ENCODE peak calls at places on chromosomes 12 and 14, in nine cellular contexts. One of them, this sample, is unnamed.

GRCh38 chr12:8156845-8157244 is at the start of gene ZNF705A:
- DNase-seq in foreskin keratinocyte: peak; percentile 63
- DNase-seq in heart left ventricle: no peak
- DNase-seq in CD8-positive, alpha-beta T cell: no peak
- DNase-seq in lung: no peak
- DNase-seq in prostate gland: no peak
- DNase-seq in CD4-positive, CD25-positive, alpha-beta regulatory T cell: no peak
- DNase-seq in A549: peak; percentile 18
- DNase-seq in naive thymus-derived CD4-positive, alpha-beta T cell: no peak
- DNase-seq in this sample: no peak

GRCh38 chr12:109463776-109464175 is 13.3 kb downstream of the KCTD10 start:
- DNase-seq in foreskin keratinocyte: no peak
- DNase-seq in heart left ventricle: no peak
- DNase-seq in CD8-positive, alpha-beta T cell: no peak
- DNase-seq in lung: no peak
- DNase-seq in prostate gland: no peak
- DNase-seq in CD4-positive, CD25-positive, alpha-beta regulatory T cell: no peak
- DNase-seq in A549: no peak
- DNase-seq in naive thymus-derived CD4-positive, alpha-beta T cell: no peak
- DNase-seq in this sample: no peak

GRCh38 chr12:91817512-91817911 is 328.1 kb downstream of the BTG1 start:
- DNase-seq in foreskin keratinocyte: no peak
- DNase-seq in heart left ventricle: no peak
- DNase-seq in CD8-positive, alpha-beta T cell: no peak
- DNase-seq in lung: no peak
- DNase-seq in prostate gland: peak; percentile 54
- DNase-seq in CD4-positive, CD25-positive, alpha-beta regulatory T cell: no peak
- DNase-seq in A549: no peak
- DNase-seq in naive thymus-derived CD4-positive, alpha-beta T cell: no peak
- DNase-seq in this sample: no peak

GRCh38 chr14:68306934-68307758 is 485.7 kb downstream of the ZFP36L1 start:
- DNase-seq in foreskin keratinocyte: no peak
- DNase-seq in heart left ventricle: no peak
- DNase-seq in CD8-positive, alpha-beta T cell: no peak
- DNase-seq in lung: no peak
- DNase-seq in prostate gland: peak; percentile 88
- DNase-seq in CD4-positive, CD25-positive, alpha-beta regulatory T cell: no peak
- DNase-seq in A549: no peak
- DNase-seq in naive thymus-derived CD4-positive, alpha-beta T cell: no peak
- DNase-seq in this sample: peak; percentile 74

GRCh38 chr14:95815226-95815690 is 61.4 kb upstream of the TUNAR start:
- DNase-seq in foreskin keratinocyte: no peak
- DNase-seq in heart left ventricle: no peak
- DNase-seq in CD8-positive, alpha-beta T cell: peak; percentile 23
- DNase-seq in lung: peak; percentile 16
- DNase-seq in prostate gland: no peak
- DNase-seq in CD4-positive, CD25-positive, alpha-beta regulatory T cell: no peak
- DNase-seq in A549: no peak
- DNase-seq in naive thymus-derived CD4-positive, alpha-beta T cell: no peak
- DNase-seq in this sample: no peak

GRCh38 chr14:100297320-100298300 is 8.6 kb downstream of the SLC25A29 start:
- DNase-seq in foreskin keratinocyte: no peak
- DNase-seq in heart left ventricle: peak; percentile 92
- DNase-seq in CD8-positive, alpha-beta T cell: no peak
- DNase-seq in lung: peak; percentile 70
- DNase-seq in prostate gland: peak; percentile 84
- DNase-seq in CD4-positive, CD25-positive, alpha-beta regulatory T cell: no peak
- DNase-seq in A549: no peak
- DNase-seq in naive thymus-derived CD4-positive, alpha-beta T cell: no peak
- DNase-seq in this sample: peak; percentile 65

GRCh38 chr14:73723799-73724621 is 9.8 kb upstream of the PNMA1 start:
- DNase-seq in foreskin keratinocyte: no peak
- DNase-seq in heart left ventricle: peak; percentile 84
- DNase-seq in CD8-positive, alpha-beta T cell: no peak
- DNase-seq in lung: peak; percentile 78
- DNase-seq in prostate gland: peak; percentile 47
- DNase-seq in CD4-positive, CD25-positive, alpha-beta regulatory T cell: no peak
- DNase-seq in A549: peak; percentile 74
- DNase-seq in naive thymus-derived CD4-positive, alpha-beta T cell: no peak
- DNase-seq in this sample: peak; percentile 47

GRCh38 chr12:109899783-109900751 is at the start of gene TCHP:
- DNase-seq in foreskin keratinocyte: peak; percentile 61
- DNase-seq in heart left ventricle: peak; percentile 90
- DNase-seq in CD8-positive, alpha-beta T cell: peak; percentile 83
- DNase-seq in lung: peak; percentile 86
- DNase-seq in prostate gland: peak; percentile 84
- DNase-seq in CD4-positive, CD25-positive, alpha-beta regulatory T cell: peak; percentile 45
- DNase-seq in A549: peak; percentile 90
- DNase-seq in naive thymus-derived CD4-positive, alpha-beta T cell: peak; percentile 79
- DNase-seq in this sample: peak; percentile 91

GRCh38 chr12:130097798-130098255 is 64.4 kb upstream of the FZD10 start:
- DNase-seq in foreskin keratinocyte: peak; percentile 97
- DNase-seq in heart left ventricle: no peak
- DNase-seq in CD8-positive, alpha-beta T cell: no peak
- DNase-seq in lung: no peak
- DNase-seq in prostate gland: peak; percentile 73
- DNase-seq in CD4-positive, CD25-positive, alpha-beta regulatory T cell: no peak
- DNase-seq in A549: no peak
- DNase-seq in naive thymus-derived CD4-positive, alpha-beta T cell: no peak
- DNase-seq in this sample: no peak

GRCh38 chr12:4032906-4033628 is 159.9 kb upstream of the PARP11 start:
- DNase-seq in foreskin keratinocyte: peak; percentile 37
- DNase-seq in heart left ventricle: no peak
- DNase-seq in CD8-positive, alpha-beta T cell: no peak
- DNase-seq in lung: no peak
- DNase-seq in prostate gland: no peak
- DNase-seq in CD4-positive, CD25-positive, alpha-beta regulatory T cell: no peak
- DNase-seq in A549: no peak
- DNase-seq in naive thymus-derived CD4-positive, alpha-beta T cell: no peak
- DNase-seq in this sample: no peak

GRCh38 chr12:4034926-4035325 is 161.7 kb upstream of the PARP11 start:
- DNase-seq in foreskin keratinocyte: no peak
- DNase-seq in heart left ventricle: no peak
- DNase-seq in CD8-positive, alpha-beta T cell: no peak
- DNase-seq in lung: no peak
- DNase-seq in prostate gland: no peak
- DNase-seq in CD4-positive, CD25-positive, alpha-beta regulatory T cell: no peak
- DNase-seq in A549: no peak
- DNase-seq in naive thymus-derived CD4-positive, alpha-beta T cell: no peak
- DNase-seq in this sample: no peak

GRCh38 chr12:4030938-4031702 is 157.9 kb upstream of the PARP11 start:
- DNase-seq in foreskin keratinocyte: peak; percentile 96
- DNase-seq in heart left ventricle: peak; percentile 90
- DNase-seq in CD8-positive, alpha-beta T cell: peak; percentile 85
- DNase-seq in lung: peak; percentile 92
- DNase-seq in prostate gland: peak; percentile 90
- DNase-seq in CD4-positive, CD25-positive, alpha-beta regulatory T cell: peak; percentile 65
- DNase-seq in A549: peak; percentile 95
- DNase-seq in naive thymus-derived CD4-positive, alpha-beta T cell: peak; percentile 76
- DNase-seq in this sample: peak; percentile 90

GRCh38 chr12:4027412-4027811 is 154.2 kb upstream of the PARP11 start:
- DNase-seq in foreskin keratinocyte: no peak
- DNase-seq in heart left ventricle: no peak
- DNase-seq in CD8-positive, alpha-beta T cell: peak; percentile 74
- DNase-seq in lung: no peak
- DNase-seq in prostate gland: no peak
- DNase-seq in CD4-positive, CD25-positive, alpha-beta regulatory T cell: peak; percentile 15
- DNase-seq in A549: no peak
- DNase-seq in naive thymus-derived CD4-positive, alpha-beta T cell: peak; percentile 68
- DNase-seq in this sample: no peak

DNA sequence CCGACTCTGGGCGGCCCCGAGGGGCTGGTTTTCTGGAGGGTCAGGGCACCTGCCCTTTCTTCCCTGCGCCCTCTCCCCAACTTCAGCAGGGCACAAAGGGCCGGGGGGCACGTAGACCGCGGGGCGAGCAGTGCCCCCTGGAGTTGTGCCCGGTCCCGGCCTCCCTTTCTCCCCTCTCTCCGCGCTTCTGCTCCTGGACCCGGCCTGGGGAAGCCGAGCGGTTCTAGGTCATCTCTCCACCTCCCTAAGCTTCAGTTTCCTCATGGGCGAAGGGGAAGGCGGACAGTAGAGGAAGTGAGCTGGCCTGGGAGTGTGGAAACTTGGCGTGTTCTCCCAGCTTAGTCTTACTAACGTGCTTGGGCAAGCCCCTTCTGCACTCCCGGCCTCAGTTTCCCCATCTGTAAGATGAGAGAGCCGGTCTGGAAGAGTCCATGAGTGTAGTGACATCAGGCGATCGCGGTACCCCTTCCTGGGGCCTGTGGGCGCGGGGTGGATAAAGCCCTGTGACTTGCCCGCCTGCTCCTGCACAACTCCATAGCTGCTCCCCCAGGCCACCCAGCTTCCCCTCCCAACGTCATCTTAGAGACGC is 158.6 kb upstream of the PARP11 start:
- DNase-seq in foreskin keratinocyte: peak; percentile 58
- DNase-seq in heart left ventricle: no peak
- DNase-seq in CD8-positive, alpha-beta T cell: no peak
- DNase-seq in lung: peak; percentile 38
- DNase-seq in prostate gland: peak; percentile 8
- DNase-seq in CD4-positive, CD25-positive, alpha-beta regulatory T cell: no peak
- DNase-seq in A549: peak; percentile 15
- DNase-seq in naive thymus-derived CD4-positive, alpha-beta T cell: no peak
- DNase-seq in this sample: peak; percentile 29
- H3K4me1 ChIP-seq in foreskin keratinocyte: peaks cover 12% of the 10 kb centered on the region
- H3K4me1 ChIP-seq in heart left ventricle: peaks cover 6% of the 10 kb centered on the region
- H3K4me1 ChIP-seq in CD8-positive, alpha-beta T cell: peaks cover 32% of the 10 kb centered on the region
- H3K4me1 ChIP-seq in lung: peaks cover 14% of the 10 kb centered on the region
- H3K4me1 ChIP-seq in prostate gland: no peaks in the 10 kb centered on the region
- H3K4me1 ChIP-seq in CD4-positive, CD25-positive, alpha-beta regulatory T cell: peaks cover 24% of the 10 kb centered on the region
- H3K4me1 ChIP-seq in A549: peaks cover 21% of the 10 kb centered on the region
- H3K4me1 ChIP-seq in naive thymus-derived CD4-positive, alpha-beta T cell: peaks cover 33% of the 10 kb centered on the region
- H3K4me1 ChIP-seq in this sample: no peaks in the 10 kb centered on the region

GRCh38 chr14:104697892-104698583 is 8.6 kb downstream of the INF2 start:
- DNase-seq in foreskin keratinocyte: no peak
- DNase-seq in heart left ventricle: no peak
- DNase-seq in CD8-positive, alpha-beta T cell: no peak
- DNase-seq in lung: no peak
- DNase-seq in prostate gland: no peak
- DNase-seq in CD4-positive, CD25-positive, alpha-beta regulatory T cell: no peak
- DNase-seq in A549: no peak
- DNase-seq in naive thymus-derived CD4-positive, alpha-beta T cell: no peak
- DNase-seq in this sample: no peak
- H3K4me1 ChIP-seq in foreskin keratinocyte: peaks cover 4% of the 10 kb centered on the region
- H3K4me1 ChIP-seq in heart left ventricle: peaks cover 64% of the 10 kb centered on the region
- H3K4me1 ChIP-seq in CD8-positive, alpha-beta T cell: peaks cover 35% of the 10 kb centered on the region
- H3K4me1 ChIP-seq in lung: peaks cover 50% of the 10 kb centered on the region
- H3K4me1 ChIP-seq in prostate gland: no peaks in the 10 kb centered on the region
- H3K4me1 ChIP-seq in CD4-positive, CD25-positive, alpha-beta regulatory T cell: peaks cover 34% of the 10 kb centered on the region
- H3K4me1 ChIP-seq in A549: peaks cover 70% of the 10 kb centered on the region
- H3K4me1 ChIP-seq in naive thymus-derived CD4-positive, alpha-beta T cell: peaks cover 29% of the 10 kb centered on the region
- H3K4me1 ChIP-seq in this sample: no peaks in the 10 kb centered on the region

GRCh38 chr12:20588057-20588456 is 107.1 kb upstream of the SLCO1C1 start:
- DNase-seq in foreskin keratinocyte: no peak
- DNase-seq in heart left ventricle: no peak
- DNase-seq in CD8-positive, alpha-beta T cell: no peak
- DNase-seq in lung: no peak
- DNase-seq in prostate gland: no peak
- DNase-seq in CD4-positive, CD25-positive, alpha-beta regulatory T cell: no peak
- DNase-seq in A549: no peak
- DNase-seq in naive thymus-derived CD4-positive, alpha-beta T cell: no peak
- DNase-seq in this sample: no peak
- H3K4me1 ChIP-seq in foreskin keratinocyte: no peaks in the 10 kb centered on the region
- H3K4me1 ChIP-seq in heart left ventricle: peaks cover 5% of the 10 kb centered on the region
- H3K4me1 ChIP-seq in CD8-positive, alpha-beta T cell: no peaks in the 10 kb centered on the region
- H3K4me1 ChIP-seq in lung: peaks cover 1% of the 10 kb centered on the region
- H3K4me1 ChIP-seq in prostate gland: no peaks in the 10 kb centered on the region
- H3K4me1 ChIP-seq in CD4-positive, CD25-positive, alpha-beta regulatory T cell: no peaks in the 10 kb centered on the region
- H3K4me1 ChIP-seq in A549: peaks cover 9% of the 10 kb centered on the region
- H3K4me1 ChIP-seq in naive thymus-derived CD4-positive, alpha-beta T cell: no peaks in the 10 kb centered on the region
- H3K4me1 ChIP-seq in this sample: no peaks in the 10 kb centered on the region

GRCh38 chr14:75875958-75876357 is 105.8 kb downstream of the TGFB3 start:
- DNase-seq in foreskin keratinocyte: no peak
- DNase-seq in heart left ventricle: no peak
- DNase-seq in CD8-positive, alpha-beta T cell: no peak
- DNase-seq in lung: no peak
- DNase-seq in prostate gland: no peak
- DNase-seq in CD4-positive, CD25-positive, alpha-beta regulatory T cell: no peak
- DNase-seq in A549: no peak
- DNase-seq in naive thymus-derived CD4-positive, alpha-beta T cell: no peak
- DNase-seq in this sample: no peak
- H3K4me1 ChIP-seq in foreskin keratinocyte: peaks cover 18% of the 10 kb centered on the region
- H3K4me1 ChIP-seq in heart left ventricle: no peaks in the 10 kb centered on the region
- H3K4me1 ChIP-seq in CD8-positive, alpha-beta T cell: no peaks in the 10 kb centered on the region
- H3K4me1 ChIP-seq in lung: peaks cover 2% of the 10 kb centered on the region
- H3K4me1 ChIP-seq in prostate gland: no peaks in the 10 kb centered on the region
- H3K4me1 ChIP-seq in CD4-positive, CD25-positive, alpha-beta regulatory T cell: no peaks in the 10 kb centered on the region
- H3K4me1 ChIP-seq in A549: peaks cover 17% of the 10 kb centered on the region
- H3K4me1 ChIP-seq in naive thymus-derived CD4-positive, alpha-beta T cell: no peaks in the 10 kb centered on the region
- H3K4me1 ChIP-seq in this sample: no peaks in the 10 kb centered on the region

GRCh38 chr12:10147714-10148403 is 17.9 kb upstream of the CLEC7A start:
- DNase-seq in foreskin keratinocyte: no peak
- DNase-seq in heart left ventricle: no peak
- DNase-seq in CD8-positive, alpha-beta T cell: no peak
- DNase-seq in lung: no peak
- DNase-seq in prostate gland: no peak
- DNase-seq in CD4-positive, CD25-positive, alpha-beta regulatory T cell: no peak
- DNase-seq in A549: no peak
- DNase-seq in naive thymus-derived CD4-positive, alpha-beta T cell: no peak
- DNase-seq in this sample: no peak
- H3K4me1 ChIP-seq in foreskin keratinocyte: no peaks in the 10 kb centered on the region
- H3K4me1 ChIP-seq in heart left ventricle: peaks cover under 1% of the 10 kb centered on the region
- H3K4me1 ChIP-seq in CD8-positive, alpha-beta T cell: no peaks in the 10 kb centered on the region
- H3K4me1 ChIP-seq in lung: no peaks in the 10 kb centered on the region
- H3K4me1 ChIP-seq in prostate gland: no peaks in the 10 kb centered on the region
- H3K4me1 ChIP-seq in CD4-positive, CD25-positive, alpha-beta regulatory T cell: no peaks in the 10 kb centered on the region
- H3K4me1 ChIP-seq in A549: no peaks in the 10 kb centered on the region
- H3K4me1 ChIP-seq in naive thymus-derived CD4-positive, alpha-beta T cell: no peaks in the 10 kb centered on the region
- H3K4me1 ChIP-seq in this sample: no peaks in the 10 kb centered on the region

DNA sequence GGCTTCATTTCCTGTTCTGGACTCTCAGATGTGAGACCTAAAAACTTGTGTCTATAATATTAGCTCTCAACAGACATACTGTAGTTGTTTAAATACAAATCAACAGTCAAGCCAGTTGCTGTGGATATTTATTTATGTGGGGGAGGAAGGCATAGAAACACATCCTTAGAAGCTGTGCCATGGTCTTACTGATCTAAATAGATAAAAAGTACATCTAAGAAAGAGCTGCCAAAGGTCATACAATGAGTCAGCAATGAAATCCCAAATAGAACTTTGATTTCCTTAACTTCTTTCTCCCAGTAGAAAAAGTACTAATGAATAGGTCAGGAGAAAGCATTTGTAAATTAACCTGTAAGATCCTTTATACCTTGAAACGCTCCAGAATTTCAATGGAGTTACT is 185.1 kb downstream of the AKAP6 start:
- DNase-seq in foreskin keratinocyte: no peak
- DNase-seq in heart left ventricle: no peak
- DNase-seq in CD8-positive, alpha-beta T cell: no peak
- DNase-seq in lung: no peak
- DNase-seq in prostate gland: no peak
- DNase-seq in CD4-positive, CD25-positive, alpha-beta regulatory T cell: no peak
- DNase-seq in A549: no peak
- DNase-seq in naive thymus-derived CD4-positive, alpha-beta T cell: no peak
- DNase-seq in this sample: no peak
- H3K4me1 ChIP-seq in foreskin keratinocyte: peaks cover 6% of the 10 kb centered on the region
- H3K4me1 ChIP-seq in heart left ventricle: peaks cover 10% of the 10 kb centered on the region
- H3K4me1 ChIP-seq in CD8-positive, alpha-beta T cell: no peaks in the 10 kb centered on the region
- H3K4me1 ChIP-seq in lung: no peaks in the 10 kb centered on the region
- H3K4me1 ChIP-seq in prostate gland: no peaks in the 10 kb centered on the region
- H3K4me1 ChIP-seq in CD4-positive, CD25-positive, alpha-beta regulatory T cell: no peaks in the 10 kb centered on the region
- H3K4me1 ChIP-seq in A549: peaks cover 57% of the 10 kb centered on the region
- H3K4me1 ChIP-seq in naive thymus-derived CD4-positive, alpha-beta T cell: no peaks in the 10 kb centered on the region
- H3K4me1 ChIP-seq in this sample: no peaks in the 10 kb centered on the region

This sample was measured in colonic mucosa.